ENCODE peak calls at places on chromosomes 12 and 14, in seven cellular contexts. N, Z, T, B, S, L and D are unnamed samples.

GRCh38 chr12:52050771-52051541 is at the start of gene NR4A1:
- DNase-seq in L (peak; percentile 99), N (peak; percentile 96), T (peak; percentile 99), B (peak; percentile 97), Z (peak; percentile 99), S (peak; percentile 95), D (no peak)

GRCh38 chr12:131128556-131128955 is 174.8 kb downstream of the ADGRD1 start:
- DNase-seq in S (no peak), N (no peak), Z (no peak), T (peak; percentile 2), L (no peak), B (no peak), D (no peak)

GRCh38 chr14:85402546-85403162 is 127.3 kb upstream of the FLRT2 start:
- DNase-seq in B (no peak), S (no peak), Z (no peak), T (no peak), N (no peak), L (no peak), D (no peak)

GRCh38 chr14:105498430-105499255 is 7.6 kb downstream of the TEDC1 start:
- DNase-seq in S (no peak), L (no peak), Z (no peak), N (no peak), B (no peak), T (no peak), D (no peak)

GRCh38 chr12:116502989-116503496 is 56.1 kb upstream of the MAP1LC3B2 start:
- DNase-seq in Z (no peak), L (no peak), S (no peak), N (no peak), T (no peak), B (no peak), D (no peak)

GRCh38 chr14:31389947-31390346 is 30.4 kb downstream of the HEATR5A start:
- DNase-seq in T (no peak), L (no peak), B (no peak), S (no peak), Z (no peak), N (no peak), D (no peak)

GRCh38 chr12:124617615-124618014 is 50.2 kb upstream of the NCOR2 start:
- DNase-seq in T (no peak), S (no peak), N (no peak), Z (peak; percentile 50), B (peak; percentile 54), L (no peak), D (no peak)

GRCh38 chr14:66174453-66174891 is 311.7 kb upstream of the CCDC196 start:
- DNase-seq in T (no peak), N (no peak), B (no peak), L (no peak), Z (no peak), S (no peak), D (no peak)

GRCh38 chr14:95026851-95027463 is 130.4 kb downstream of the DICER1 start:
- DNase-seq in B (no peak), T (no peak), Z (no peak), N (no peak), L (no peak), S (no peak), D (peak; percentile 78)

GRCh38 chr14:75543786-75544185 is 21.5 kb downstream of the BATF start:
- DNase-seq in B (no peak), N (no peak), S (no peak), Z (no peak), T (no peak), L (no peak), D (no peak)

GRCh38 chr12:64526859-64527258 is 74.9 kb downstream of the TBK1 start:
- DNase-seq in L (no peak), Z (no peak), N (no peak), S (no peak), B (no peak), T (no peak), D (no peak)

GRCh38 chr14:76497550-76498484 is 121.9 kb downstream of the ESRRB start:
- DNase-seq in B (no peak), Z (no peak), T (no peak), S (no peak), L (no peak), N (no peak), D (no peak)

GRCh38 chr12:52655251-52655650 is 3.2 kb upstream of the KRT2 start:
- DNase-seq in N (no peak), Z (no peak), S (no peak), L (no peak), B (no peak), T (no peak), D (no peak)

GRCh38 chr14:34098045-34098984 is 147.4 kb upstream of the EGLN3 start:
- DNase-seq in N (peak; percentile 25), B (peak; percentile 39), S (peak; percentile 29), L (no peak), T (peak; percentile 18), Z (peak; percentile 54), D (no peak)

GRCh38 chr12:92989715-92990484 is 60.8 kb upstream of the EEA1 start:
- DNase-seq in B (no peak), T (no peak), Z (no peak), L (no peak), S (no peak), N (no peak), D (no peak)

GRCh38 chr12:92987362-92987761 is 58.3 kb upstream of the EEA1 start:
- DNase-seq in T (no peak), B (peak; percentile 36), Z (peak; percentile 58), S (peak; percentile 79), N (no peak), L (no peak), D (no peak)

GRCh38 chr12:92991134-92991533 is 62.0 kb upstream of the EEA1 start:
- DNase-seq in S (no peak), B (no peak), N (no peak), L (no peak), Z (no peak), T (no peak), D (no peak)

GRCh38 chr12:92988622-92989130 is 59.6 kb upstream of the EEA1 start:
- DNase-seq in T (no peak), S (no peak), L (no peak), Z (no peak), N (no peak), B (no peak), D (no peak)

DNA sequence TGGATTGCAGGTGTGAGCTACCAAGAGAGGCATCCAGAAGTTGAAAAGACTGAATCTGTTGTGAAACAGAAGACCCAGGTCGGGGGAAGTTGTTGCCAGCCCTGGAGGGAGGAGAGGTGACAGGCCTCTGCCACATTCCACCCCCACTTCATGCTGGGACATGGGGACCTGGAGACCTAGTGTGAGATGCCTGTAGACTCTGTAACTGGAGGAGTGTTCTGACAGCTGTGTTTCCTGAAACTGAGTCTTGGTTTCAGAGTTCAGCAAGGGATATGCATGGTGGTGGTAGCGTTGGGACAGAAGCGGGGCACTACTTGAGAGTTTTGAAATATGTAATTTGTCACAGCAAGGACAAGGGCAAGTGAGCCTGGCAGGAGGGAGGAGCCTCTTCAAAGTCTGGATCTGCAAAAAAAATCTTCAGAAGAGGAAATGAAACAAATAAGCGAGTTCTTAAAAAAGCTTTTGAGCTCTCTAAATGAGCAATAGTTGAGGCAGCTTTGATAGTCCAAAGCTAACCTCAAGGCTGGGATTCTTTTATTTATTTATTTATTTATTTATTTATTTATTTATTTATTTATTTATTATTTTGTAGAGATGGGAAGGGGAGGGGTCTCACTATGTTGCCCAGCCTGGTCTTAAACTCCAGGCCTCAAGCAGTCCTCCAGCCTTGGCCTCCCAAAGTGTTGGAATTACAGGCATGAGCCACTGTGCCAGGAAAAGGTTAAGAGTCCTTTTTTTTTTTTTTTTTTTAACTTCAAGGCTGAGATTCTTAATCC is 58.9 kb upstream of the EEA1 start:
- DNase-seq in Z (no peak), L (no peak), N (no peak), S (no peak), T (no peak), B (no peak), D (no peak)
- TF ChIP-seq POLR2A in Z (no peak), L (no peak), N (no peak), S (no peak), T (no peak), B (peak; percentile 22), D (no peak)

GRCh38 chr12:108854055-108854452 is 3.3 kb downstream of the SSH1 start:
- DNase-seq in Z (no peak), N (no peak), L (no peak), B (no peak), T (peak; percentile 30), S (peak; percentile 95), D (no peak)
- TF ChIP-seq POLR2A in Z (no peak), N (no peak), L (no peak), B (no peak), T (no peak), S (no peak), D (no peak)

DNA sequence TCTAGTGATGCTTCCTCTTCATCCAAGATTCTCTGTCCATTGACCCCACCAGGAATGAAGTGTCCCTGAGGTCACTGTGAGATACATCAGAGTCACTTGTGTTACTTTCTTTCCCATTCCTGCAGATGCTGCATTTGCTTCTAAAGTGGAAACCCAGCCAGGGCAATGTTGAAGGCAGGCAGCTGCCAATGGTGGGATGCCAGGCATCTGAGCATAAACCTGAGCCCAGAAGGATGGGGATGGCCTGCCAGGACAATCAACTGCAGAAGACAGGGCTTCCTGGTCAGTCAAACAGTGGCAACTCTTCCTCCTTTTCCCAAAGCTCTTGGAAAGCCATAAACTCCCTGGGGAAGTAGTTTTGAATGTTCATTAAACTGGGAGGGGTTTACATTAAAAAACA is 178.0 kb upstream of the TMEM132C start:
- DNase-seq in N (no peak), T (no peak), L (no peak), Z (no peak), B (no peak), S (no peak), D (no peak)
- TF ChIP-seq POLR2A in N (no peak), T (no peak), L (no peak), Z (no peak), B (no peak), S (no peak), D (no peak)

DNA sequence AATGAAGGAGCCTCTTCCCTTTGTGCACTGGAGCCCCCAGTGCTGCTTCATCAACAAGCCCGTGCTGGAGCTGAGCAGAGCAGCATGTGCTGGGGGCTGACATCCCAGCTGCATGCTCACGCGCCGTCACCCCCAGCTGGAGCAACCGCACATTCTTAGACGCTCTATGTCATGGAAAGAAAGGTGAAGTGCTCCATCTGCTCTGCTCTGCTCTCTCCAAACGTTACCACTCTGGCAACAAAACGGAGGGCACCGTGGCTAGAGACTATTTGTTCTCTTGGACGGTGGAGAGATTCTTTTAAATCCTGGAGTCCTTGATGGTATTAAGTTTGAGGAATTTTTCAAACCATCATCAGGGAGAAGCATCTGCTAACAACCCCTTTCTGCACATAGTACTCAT is 208.4 kb downstream of the C12orf75 start:
- DNase-seq in T (no peak), B (no peak), L (no peak), Z (no peak), S (peak; percentile 86), N (no peak), D (peak; percentile 43)
- TF ChIP-seq POLR2A in T (no peak), B (no peak), L (no peak), Z (no peak), S (no peak), N (no peak), D (no peak)